ENCODE peak calls at places on chromosomes 6 and 20, in five cellular contexts. One of them, this sample, is unnamed.

GRCh38 chr20:44008806-44009678 is 94.4 kb downstream of the TOX2 start:
- DNase-seq in IMR-90: no peak
- DNase-seq in neuronal stem cell: no peak
- DNase-seq in mesenchymal stem cell: no peak
- DNase-seq in H1: no peak
- DNase-seq in this sample: no peak

GRCh38 chr6:52497652-52498408 is 77.7 kb downstream of the EFHC1 start:
- DNase-seq in IMR-90: peak; percentile 58
- DNase-seq in neuronal stem cell: no peak
- DNase-seq in mesenchymal stem cell: peak; percentile 62
- DNase-seq in H1: peak; percentile 46
- DNase-seq in this sample: no peak

GRCh38 chr6:33116881-33117711 is 41.3 kb downstream of the HLA-DPB1 start:
- DNase-seq in IMR-90: no peak
- DNase-seq in neuronal stem cell: peak; percentile 46
- DNase-seq in mesenchymal stem cell: peak; percentile 3
- DNase-seq in H1: peak; percentile 78
- DNase-seq in this sample: peak; percentile 74

GRCh38 chr6:122381494-122382083 is 17.9 kb upstream of the HSF2 start:
- DNase-seq in IMR-90: peak; percentile 79
- DNase-seq in neuronal stem cell: peak; percentile 51
- DNase-seq in mesenchymal stem cell: peak; percentile 76
- DNase-seq in H1: no peak
- DNase-seq in this sample: peak; percentile 75

GRCh38 chr20:20295621-20296498 is 72.0 kb upstream of the INSM1 start:
- DNase-seq in IMR-90: no peak
- DNase-seq in neuronal stem cell: no peak
- DNase-seq in mesenchymal stem cell: no peak
- DNase-seq in H1: no peak
- DNase-seq in this sample: no peak

GRCh38 chr6:111625511-111626331 is 20.0 kb upstream of the TRAF3IP2 start:
- DNase-seq in IMR-90: peak; percentile 84
- DNase-seq in neuronal stem cell: no peak
- DNase-seq in mesenchymal stem cell: peak; percentile 14
- DNase-seq in H1: no peak
- DNase-seq in this sample: no peak

GRCh38 chr20:56627122-56628014 is 1.7 kb upstream of the TFAP2C start:
- DNase-seq in IMR-90: no peak
- DNase-seq in neuronal stem cell: no peak
- DNase-seq in mesenchymal stem cell: peak; percentile 13
- DNase-seq in H1: peak; percentile 65
- DNase-seq in this sample: peak; percentile 41

GRCh38 chr6:53263915-53264314 is 84.8 kb downstream of the ELOVL5 start:
- DNase-seq in IMR-90: peak; percentile 62
- DNase-seq in neuronal stem cell: no peak
- DNase-seq in mesenchymal stem cell: peak; percentile 63
- DNase-seq in H1: no peak
- DNase-seq in this sample: no peak

GRCh38 chr20:62274332-62275262 is 28.2 kb upstream of the ADRM1 start:
- DNase-seq in IMR-90: no peak
- DNase-seq in neuronal stem cell: no peak
- DNase-seq in mesenchymal stem cell: no peak
- DNase-seq in H1: no peak
- DNase-seq in this sample: no peak

GRCh38 chr6:129370268-129370916 is 339.6 kb downstream of the ARHGAP18 start:
- DNase-seq in IMR-90: peak; percentile 57
- DNase-seq in neuronal stem cell: peak; percentile 29
- DNase-seq in mesenchymal stem cell: peak; percentile 50
- DNase-seq in H1: peak; percentile 54
- DNase-seq in this sample: peak; percentile 30

GRCh38 chr20:58138395-58138794 is 90.1 kb downstream of the ANKRD60 start:
- DNase-seq in IMR-90: no peak
- DNase-seq in neuronal stem cell: no peak
- DNase-seq in mesenchymal stem cell: no peak
- DNase-seq in H1: no peak
- DNase-seq in this sample: peak; percentile 13

GRCh38 chr20:34249291-34249690 is 8.1 kb downstream of the ASIP start:
- DNase-seq in IMR-90: peak; percentile 71
- DNase-seq in neuronal stem cell: no peak
- DNase-seq in mesenchymal stem cell: peak; percentile 60
- DNase-seq in H1: no peak
- DNase-seq in this sample: no peak

GRCh38 chr20:53468583-53468982 is 125.1 kb downstream of the ZNF217 start:
- DNase-seq in IMR-90: no peak
- DNase-seq in neuronal stem cell: no peak
- DNase-seq in mesenchymal stem cell: peak; percentile 9
- DNase-seq in H1: no peak
- DNase-seq in this sample: no peak

GRCh38 chr6:155125916-155126315 is 130.8 kb downstream of the TIAM2 start:
- DNase-seq in IMR-90: peak; percentile 80
- DNase-seq in neuronal stem cell: no peak
- DNase-seq in mesenchymal stem cell: no peak
- DNase-seq in H1: no peak
- DNase-seq in this sample: no peak

GRCh38 chr6:27650620-27651370 is 177.9 kb upstream of the ZNF184 start:
- DNase-seq in IMR-90: peak; percentile 35
- DNase-seq in neuronal stem cell: peak; percentile 62
- DNase-seq in mesenchymal stem cell: peak; percentile 63
- DNase-seq in H1: peak; percentile 92
- DNase-seq in this sample: peak; percentile 80

GRCh38 chr20:48538856-48539255 is 288.9 kb downstream of the PREX1 start:
- DNase-seq in IMR-90: no peak
- DNase-seq in neuronal stem cell: no peak
- DNase-seq in mesenchymal stem cell: no peak
- DNase-seq in H1: no peak
- DNase-seq in this sample: no peak

GRCh38 chr20:24783631-24784492 is 165.2 kb upstream of the CST7 start:
- DNase-seq in IMR-90: no peak
- DNase-seq in neuronal stem cell: no peak
- DNase-seq in mesenchymal stem cell: no peak
- DNase-seq in H1: peak; percentile 57
- DNase-seq in this sample: peak; percentile 59

GRCh38 chr20:62356948-62357667 is 10.0 kb downstream of the LAMA5 start:
- DNase-seq in IMR-90: peak; percentile 66
- DNase-seq in neuronal stem cell: no peak
- DNase-seq in mesenchymal stem cell: peak; percentile 68
- DNase-seq in H1: no peak
- DNase-seq in this sample: no peak

GRCh38 chr20:1484438-1485120 is 6.6 kb downstream of the SIRPB2 start:
- DNase-seq in IMR-90: no peak
- DNase-seq in neuronal stem cell: no peak
- DNase-seq in mesenchymal stem cell: no peak
- DNase-seq in H1: no peak
- DNase-seq in this sample: no peak

GRCh38 chr6:5058254-5058653 is 26.9 kb upstream of the PPP1R3G start:
- DNase-seq in IMR-90: no peak
- DNase-seq in neuronal stem cell: no peak
- DNase-seq in mesenchymal stem cell: no peak
- DNase-seq in H1: no peak
- DNase-seq in this sample: no peak

GRCh38 chr6:7041511-7042026 is 66.2 kb upstream of the RREB1 start:
- DNase-seq in IMR-90: no peak
- DNase-seq in neuronal stem cell: no peak
- DNase-seq in mesenchymal stem cell: no peak
- DNase-seq in H1: no peak
- DNase-seq in this sample: no peak

GRCh38 chr6:144265390-144265789 is 19.7 kb upstream of the UTRN start:
- DNase-seq in IMR-90: peak; percentile 61
- DNase-seq in neuronal stem cell: peak; percentile 67
- DNase-seq in mesenchymal stem cell: peak; percentile 76
- DNase-seq in H1: no peak
- DNase-seq in this sample: peak; percentile 66

GRCh38 chr6:11618533-11618932 is 81.0 kb downstream of the TMEM170B start:
- DNase-seq in IMR-90: peak; percentile 49
- DNase-seq in neuronal stem cell: no peak
- DNase-seq in mesenchymal stem cell: peak; percentile 45
- DNase-seq in H1: no peak
- DNase-seq in this sample: no peak
- H3K14ac ChIP-seq in IMR-90: peak overlapping the region; percentile 49
- H3K14ac ChIP-seq in neuronal stem cell: no peak overlapping the region
- H3K14ac ChIP-seq in mesenchymal stem cell: no peak overlapping the region
- H3K14ac ChIP-seq in H1: no peak overlapping the region
- H3K14ac ChIP-seq in this sample: no peak overlapping the region

GRCh38 chr6:87724994-87725811 is 23.2 kb upstream of the AKIRIN2 start:
- DNase-seq in IMR-90: no peak
- DNase-seq in neuronal stem cell: no peak
- DNase-seq in mesenchymal stem cell: no peak
- DNase-seq in H1: no peak
- DNase-seq in this sample: no peak

GRCh38 chr6:87722831-87723726 is 21.0 kb upstream of the AKIRIN2 start:
- DNase-seq in IMR-90: peak; percentile 95
- DNase-seq in neuronal stem cell: peak; percentile 56
- DNase-seq in mesenchymal stem cell: peak; percentile 84
- DNase-seq in H1: no peak
- DNase-seq in this sample: peak; percentile 81

GRCh38 chr6:87718662-87719433 is 16.8 kb upstream of the AKIRIN2 start:
- DNase-seq in IMR-90: peak; percentile 51
- DNase-seq in neuronal stem cell: no peak
- DNase-seq in mesenchymal stem cell: peak; percentile 77
- DNase-seq in H1: peak; percentile 26
- DNase-seq in this sample: no peak

GRCh38 chr6:87723727-87724078 is 21.7 kb upstream of the AKIRIN2 start:
- DNase-seq in IMR-90: no peak
- DNase-seq in neuronal stem cell: no peak
- DNase-seq in mesenchymal stem cell: no peak
- DNase-seq in H1: no peak
- DNase-seq in this sample: no peak

GRCh38 chr6:87721311-87721710 is 19.3 kb upstream of the AKIRIN2 start:
- DNase-seq in IMR-90: no peak
- DNase-seq in neuronal stem cell: no peak
- DNase-seq in mesenchymal stem cell: no peak
- DNase-seq in H1: no peak
- DNase-seq in this sample: no peak
- H2BK15ac ChIP-seq in IMR-90: peak overlapping the region; percentile 81
- H2BK15ac ChIP-seq in neuronal stem cell: no peak overlapping the region
- H2BK15ac ChIP-seq in mesenchymal stem cell: no peak overlapping the region
- H2BK15ac ChIP-seq in H1: peak overlapping the region; percentile 53
- H2BK15ac ChIP-seq in this sample: no peak overlapping the region

GRCh38 chr20:11790047-11790446 is 127.6 kb upstream of the BTBD3 start:
- DNase-seq in IMR-90: no peak
- DNase-seq in neuronal stem cell: no peak
- DNase-seq in mesenchymal stem cell: no peak
- DNase-seq in H1: no peak
- DNase-seq in this sample: no peak

GRCh38 chr20:11794525-11794924 is 123.2 kb upstream of the BTBD3 start:
- DNase-seq in IMR-90: no peak
- DNase-seq in neuronal stem cell: no peak
- DNase-seq in mesenchymal stem cell: no peak
- DNase-seq in H1: no peak
- DNase-seq in this sample: no peak

GRCh38 chr20:11792229-11792953 is 125.3 kb upstream of the BTBD3 start:
- DNase-seq in IMR-90: no peak
- DNase-seq in neuronal stem cell: no peak
- DNase-seq in mesenchymal stem cell: no peak
- DNase-seq in H1: no peak
- DNase-seq in this sample: no peak

GRCh38 chr20:11796041-11796440 is 121.7 kb upstream of the BTBD3 start:
- DNase-seq in IMR-90: peak; percentile 43
- DNase-seq in neuronal stem cell: no peak
- DNase-seq in mesenchymal stem cell: peak; percentile 70
- DNase-seq in H1: no peak
- DNase-seq in this sample: no peak

GRCh38 chr20:11791316-11792228 is 126.1 kb upstream of the BTBD3 start:
- DNase-seq in IMR-90: no peak
- DNase-seq in neuronal stem cell: no peak
- DNase-seq in mesenchymal stem cell: peak; percentile 16
- DNase-seq in H1: no peak
- DNase-seq in this sample: no peak
- H3K14ac ChIP-seq in IMR-90: no peak overlapping the region
- H3K14ac ChIP-seq in neuronal stem cell: no peak overlapping the region
- H3K14ac ChIP-seq in mesenchymal stem cell: peak overlapping the region; percentile 51
- H3K14ac ChIP-seq in H1: no peak overlapping the region
- H3K14ac ChIP-seq in this sample: no peak overlapping the region

DNA sequence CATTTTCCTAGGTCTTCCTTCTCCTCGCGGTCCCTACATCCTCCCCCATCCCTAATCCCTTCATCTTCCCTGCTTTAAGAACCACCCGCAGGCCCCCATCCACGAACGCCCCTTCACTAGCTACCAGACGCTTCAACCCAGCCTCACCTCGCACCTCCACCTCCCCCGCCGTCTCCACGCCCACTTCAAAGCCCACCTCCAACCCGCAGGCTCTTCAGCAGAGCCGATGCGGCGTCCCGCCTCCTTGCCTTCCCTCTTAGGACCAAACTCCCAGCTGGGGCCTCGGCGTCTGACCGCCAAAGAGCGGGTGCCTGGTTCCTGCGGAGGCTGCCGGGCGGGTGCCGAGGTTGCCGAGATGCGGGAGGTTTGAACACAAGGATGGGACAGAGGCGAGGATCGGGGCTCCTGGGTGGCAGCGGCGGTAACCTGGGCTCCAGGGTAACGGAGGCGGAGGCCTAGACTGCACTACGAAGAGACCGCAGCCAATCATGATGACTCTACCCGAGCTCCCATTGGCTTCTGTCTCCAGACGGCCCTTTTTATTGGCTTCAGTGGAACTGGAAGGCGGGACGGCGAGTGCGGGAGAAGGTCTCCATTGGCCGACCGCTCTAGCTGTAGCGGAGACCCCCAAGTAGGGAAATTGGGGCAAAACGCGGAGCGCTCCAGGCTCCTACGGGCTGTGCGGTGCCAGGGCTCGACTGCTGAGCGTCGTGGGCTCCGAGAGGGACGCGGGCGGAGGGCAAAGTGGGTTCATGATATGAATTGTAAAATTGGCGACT is at the start of gene LCA5:
- DNase-seq in IMR-90: peak; percentile 97
- DNase-seq in neuronal stem cell: peak; percentile 95
- DNase-seq in mesenchymal stem cell: peak; percentile 99
- DNase-seq in H1: peak; percentile 92
- DNase-seq in this sample: peak; percentile 98
- H2BK15ac ChIP-seq in IMR-90: peak within 1 kb of the TSS; percentile 47
- H2BK15ac ChIP-seq in neuronal stem cell: peak within 1 kb of the TSS; percentile 84
- H2BK15ac ChIP-seq in mesenchymal stem cell: peak within 1 kb of the TSS; percentile 89
- H2BK15ac ChIP-seq in H1: no peak within 1 kb of the TSS
- H2BK15ac ChIP-seq in this sample: no peak within 1 kb of the TSS

GRCh38 chr20:5126512-5127203 is at the start of gene CDS2:
- DNase-seq in IMR-90: peak; percentile 97
- DNase-seq in neuronal stem cell: peak; percentile 99
- DNase-seq in mesenchymal stem cell: peak; percentile 98
- DNase-seq in H1: peak; percentile 100
- DNase-seq in this sample: peak; percentile 100
- H3K14ac ChIP-seq in IMR-90: peak within 1 kb of the TSS; percentile 88
- H3K14ac ChIP-seq in neuronal stem cell: peak within 1 kb of the TSS; percentile 94
- H3K14ac ChIP-seq in mesenchymal stem cell: peak within 1 kb of the TSS; percentile 100
- H3K14ac ChIP-seq in H1: no peak within 1 kb of the TSS
- H3K14ac ChIP-seq in this sample: peak within 1 kb of the TSS; percentile 80

GRCh38 chr6:87705070-87705691 is 3.1 kb upstream of the AKIRIN2 start:
- DNase-seq in IMR-90: peak; percentile 80
- DNase-seq in neuronal stem cell: no peak
- DNase-seq in mesenchymal stem cell: peak; percentile 39
- DNase-seq in H1: no peak
- DNase-seq in this sample: no peak

GRCh38 chr6:87700729-87701675 is 1.0 kb downstream of the AKIRIN2 start:
- DNase-seq in IMR-90: peak; percentile 62
- DNase-seq in neuronal stem cell: peak; percentile 39
- DNase-seq in mesenchymal stem cell: peak; percentile 74
- DNase-seq in H1: peak; percentile 52
- DNase-seq in this sample: no peak

GRCh38 chr6:87700351-87700728 is 1.7 kb downstream of the AKIRIN2 start:
- DNase-seq in IMR-90: no peak
- DNase-seq in neuronal stem cell: no peak
- DNase-seq in mesenchymal stem cell: no peak
- DNase-seq in H1: no peak
- DNase-seq in this sample: no peak

GRCh38 chr6:87701676-87702588 is at the start of gene AKIRIN2:
- DNase-seq in IMR-90: peak; percentile 99
- DNase-seq in neuronal stem cell: peak; percentile 98
- DNase-seq in mesenchymal stem cell: peak; percentile 99
- DNase-seq in H1: peak; percentile 95
- DNase-seq in this sample: peak; percentile 98

GRCh38 chr6:87702589-87702945 is 534 bp upstream of the AKIRIN2 start:
- DNase-seq in IMR-90: peak; percentile 76
- DNase-seq in neuronal stem cell: no peak
- DNase-seq in mesenchymal stem cell: peak; percentile 85
- DNase-seq in H1: no peak
- DNase-seq in this sample: no peak
- H2BK15ac ChIP-seq in IMR-90: peak overlapping the region; percentile 66
- H2BK15ac ChIP-seq in neuronal stem cell: no peak overlapping the region
- H2BK15ac ChIP-seq in mesenchymal stem cell: no peak overlapping the region
- H2BK15ac ChIP-seq in H1: no peak overlapping the region
- H2BK15ac ChIP-seq in this sample: no peak overlapping the region